ENCODE peak calls at places on chromosome 12, in seven cellular contexts. D is IMR-90, H is neuronal stem cell, Z is trophoblast cell, I is mesenchymal stem cell, J is H9, F is H1. C is an unnamed sample.
A peak's percentile ranks its signal among the peaks of the same experiment; 100 is the strongest.

GRCh38 chr12:6603095-6603567 is 4.0 kb downstream of the CHD4 start:
- DNase-seq in I (peak; percentile 35), D (peak; percentile 25), Z (no peak), F (no peak), J (peak; percentile 41), H (no peak), C (peak; percentile 65)

GRCh38 chr12:32448581-32448980 is 49.2 kb downstream of the FGD4 start:
- DNase-seq in H (no peak), I (no peak), Z (no peak), J (no peak), D (peak; percentile 51), F (no peak), C (peak; percentile 45)

GRCh38 chr12:21642707-21643389 is 14.8 kb downstream of the LDHB start:
- DNase-seq in Z (peak; percentile 22), H (no peak), F (no peak), D (peak; percentile 31), J (no peak), I (peak; percentile 66), C (peak; percentile 26)

GRCh38 chr12:27965966-27966365 is 6.6 kb downstream of the PTHLH start:
- DNase-seq in J (no peak), H (no peak), F (no peak), I (peak; percentile 33), D (peak; percentile 63), Z (no peak), C (no peak)

GRCh38 chr12:96497800-96498199 is 8.4 kb downstream of the CFAP54 start:
- DNase-seq in I (no peak), H (no peak), Z (no peak), J (no peak), F (no peak), D (peak; percentile 31), C (no peak)

GRCh38 chr12:132395192-132395907 is 66.0 kb upstream of the GALNT9 start:
- DNase-seq in I (no peak), F (no peak), Z (no peak), D (no peak), J (no peak), H (no peak), C (no peak)

GRCh38 chr12:53944907-53945847 is 6.5 kb downstream of the HOXC13 start:
- DNase-seq in H (no peak), Z (no peak), J (no peak), I (no peak), D (no peak), F (no peak), C (no peak)

GRCh38 chr12:40583743-40584142 is 108.5 kb upstream of the CNTN1 start:
- DNase-seq in I (no peak), H (no peak), F (no peak), J (no peak), D (no peak), Z (no peak), C (no peak)

GRCh38 chr12:77382096-77382742 is 316.9 kb upstream of the E2F7 start:
- DNase-seq in J (no peak), F (no peak), H (no peak), Z (no peak), D (no peak), I (no peak), C (peak; percentile 20)

GRCh38 chr12:127165567-127166392 is 1101.2 kb upstream of the TMEM132C start:
- DNase-seq in F (peak; percentile 62), D (peak; percentile 57), Z (peak; percentile 21), H (peak; percentile 90), I (peak; percentile 73), J (peak; percentile 92), C (peak; percentile 90)

GRCh38 chr12:116480210-116480818 is 78.9 kb upstream of the MAP1LC3B2 start:
- DNase-seq in J (no peak), F (no peak), D (no peak), H (no peak), Z (no peak), I (no peak), C (no peak)

GRCh38 chr12:3885179-3886094 is 12.2 kb upstream of the PARP11 start:
- DNase-seq in D (peak; percentile 48), Z (peak; percentile 4), F (no peak), I (peak; percentile 66), J (no peak), H (peak; percentile 61), C (peak; percentile 57)

GRCh38 chr12:24823808-24824515 is 124.9 kb downstream of the BCAT1 start:
- DNase-seq in F (no peak), Z (no peak), I (no peak), H (no peak), J (no peak), D (no peak), C (no peak)

GRCh38 chr12:69738351-69739286 is at the start of gene RAB3IP:
- DNase-seq in Z (peak; percentile 81), I (peak; percentile 72), D (peak; percentile 61), F (peak; percentile 56), H (peak; percentile 91), J (peak; percentile 93), C (peak; percentile 90)

GRCh38 chr12:16685107-16685506 is 79.1 kb upstream of the LMO3 start:
- DNase-seq in D (peak; percentile 1), Z (no peak), F (no peak), J (no peak), H (no peak), I (no peak), C (peak; percentile 5)

GRCh38 chr12:109115758-109116610 is at the start of gene ACACB:
- DNase-seq in H (no peak), Z (peak; percentile 61), J (no peak), F (no peak), D (no peak), I (no peak), C (no peak)

GRCh38 chr12:10214131-10214876 is 1.6 kb downstream of the GABARAPL1 start:
- DNase-seq in D (peak; percentile 72), F (no peak), Z (no peak), J (no peak), I (peak; percentile 74), H (no peak), C (peak; percentile 78)

GRCh38 chr12:74980510-74980909 is 229.1 kb downstream of the KCNC2 start:
- DNase-seq in Z (no peak), I (no peak), H (no peak), F (no peak), D (no peak), J (no peak), C (no peak)

GRCh38 chr12:31590730-31591307 is at the start of gene DENND5B:
- DNase-seq in H (peak; percentile 71), F (no peak), J (peak; percentile 65), Z (peak; percentile 52), D (peak; percentile 61), I (peak; percentile 75), C (peak; percentile 70)

GRCh38 chr12:690466-690865 is 27.2 kb upstream of the NINJ2 start:
- DNase-seq in D (no peak), J (no peak), H (no peak), I (no peak), F (no peak), Z (no peak), C (peak; percentile 66)

GRCh38 chr12:38116968-38117367 is 199.6 kb upstream of the ALG10B start:
- DNase-seq in D (no peak), J (no peak), H (no peak), Z (no peak), F (no peak), I (no peak), C (no peak)

GRCh38 chr12:132602578-132603239 is 7.7 kb downstream of the LRCOL1 start:
- DNase-seq in D (no peak), F (no peak), H (no peak), I (no peak), Z (no peak), J (no peak), C (no peak)

GRCh38 chr12:53660064-53660463 is 15.8 kb downstream of the ATP5MC2 start:
- DNase-seq in D (no peak), J (no peak), Z (no peak), H (no peak), F (no peak), I (peak; percentile 25), C (no peak)

GRCh38 chr12:115357681-115358080 is 673.7 kb upstream of the TBX3 start:
- DNase-seq in I (no peak), H (no peak), J (no peak), D (no peak), F (no peak), Z (no peak), C (peak; percentile 80)

GRCh38 chr12:68030248-68030647 is 41.0 kb downstream of the IFNG-AS1 start:
- DNase-seq in D (no peak), Z (no peak), I (no peak), H (no peak), J (no peak), F (no peak), C (no peak)

GRCh38 chr12:107330901-107331431 is 237.6 kb upstream of the CRY1 start:
- DNase-seq in D (no peak), F (no peak), I (no peak), H (no peak), J (no peak), Z (no peak), C (peak; percentile 20)

GRCh38 chr12:107331912-107332311 is 238.6 kb upstream of the CRY1 start:
- DNase-seq in J (no peak), Z (no peak), D (no peak), F (no peak), I (no peak), H (no peak), C (no peak)

GRCh38 chr12:107331471-107331870 is 238.1 kb upstream of the CRY1 start:
- DNase-seq in Z (no peak), J (no peak), H (no peak), F (no peak), D (no peak), I (no peak), C (no peak)

GRCh38 chr12:107329569-107330324 is 236.4 kb upstream of the CRY1 start:
- DNase-seq in H (no peak), F (no peak), Z (peak; percentile 27), D (peak; percentile 43), I (peak; percentile 55), J (no peak), C (no peak)

GRCh38 chr12:107332726-107333125 is 239.4 kb upstream of the CRY1 start:
- DNase-seq in Z (no peak), D (no peak), F (no peak), H (no peak), J (no peak), I (no peak), C (no peak)
- H4K8ac ChIP-seq in Z (no peak overlapping the region), D (no peak overlapping the region), F (no peak overlapping the region), H (no peak overlapping the region), J (no peak overlapping the region), I (no peak overlapping the region), C (no peak overlapping the region)

GRCh38 chr12:49465132-49465531 is 73.7 kb upstream of the KCNH3 start:
- DNase-seq in I (no peak), Z (no peak), F (no peak), J (no peak), H (no peak), D (no peak), C (no peak)
- H4K8ac ChIP-seq in I (no peak overlapping the region), Z (no peak overlapping the region), F (no peak overlapping the region), J (no peak overlapping the region), H (no peak overlapping the region), D (no peak overlapping the region), C (no peak overlapping the region)

GRCh38 chr12:92297405-92297804 is 151.8 kb upstream of the BTG1 start:
- DNase-seq in D (no peak), H (no peak), J (no peak), I (no peak), Z (no peak), F (no peak), C (no peak)
- H4K8ac ChIP-seq in D (peak overlapping the region; percentile 76), H (no peak overlapping the region), J (no peak overlapping the region), I (peak overlapping the region; percentile 29), Z (no peak overlapping the region), F (no peak overlapping the region), C (no peak overlapping the region)

DNA sequence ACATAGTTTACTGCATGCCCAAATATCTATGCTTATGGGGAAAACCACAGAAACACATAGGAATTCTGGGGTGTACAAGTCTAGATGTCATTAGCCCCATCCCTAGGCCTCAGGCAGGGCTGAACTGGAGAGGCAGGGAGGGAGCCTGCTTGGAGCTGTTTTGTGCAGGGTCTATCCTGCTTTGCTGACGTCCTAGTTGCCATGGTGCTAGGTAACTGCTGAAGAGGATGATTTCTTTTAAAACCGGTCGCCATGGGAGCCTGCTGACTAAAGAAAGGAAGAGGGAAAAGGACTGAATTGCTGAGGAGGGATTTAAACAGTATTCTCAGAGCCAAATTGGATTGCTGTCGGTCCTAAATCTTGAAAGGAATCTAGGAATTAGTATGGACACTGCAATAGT is 10.7 kb downstream of the GPR19 start:
- DNase-seq in Z (no peak), D (no peak), H (peak; percentile 88), I (no peak), F (no peak), J (peak; percentile 82), C (peak; percentile 64)
- H4K8ac ChIP-seq in Z (no peak overlapping the region), D (no peak overlapping the region), H (no peak overlapping the region), I (no peak overlapping the region), F (no peak overlapping the region), J (no peak overlapping the region), C (no peak overlapping the region)

C was measured in mesendoderm.